ENCODE peak calls at places on chromosomes 11 and 22, in nine cellular contexts. T is hepatocyte, Z is frontal cortex, L is NCI-H460, G is substantia nigra, E is T follicular helper cell, O is nephron progenitor cell, U is SW480, I is NCI-H2029 treated with DMSO at 0.1 percent for 48 hours. C is an unnamed sample.

GRCh38 chr11:2779981-2780849 is 80.4 kb upstream of the KCNQ1OT1 start:
- DNase-seq in T (peak), L (no peak), Z (no peak), G (no peak), U (no peak), I (no peak), E (no peak), O (no peak), C (peak)

GRCh38 chr22:28629420-28630184 is 50.0 kb downstream of the TTC28 start:
- DNase-seq in T (no peak), Z (no peak), G (no peak), E (no peak), I (no peak), U (no peak), O (no peak), L (peak), C (peak)

GRCh38 chr11:44914105-44914504 is 36.6 kb downstream of the TP53I11 start:
- DNase-seq in G (no peak), O (no peak), T (no peak), U (no peak), Z (no peak), L (no peak), E (no peak), I (no peak), C (no peak)

GRCh38 chr22:26956346-26956745 is 299.0 kb downstream of the MIAT start:
- DNase-seq in L (no peak), T (no peak), E (no peak), G (no peak), O (no peak), Z (no peak), U (no peak), I (peak), C (no peak)

GRCh38 chr11:133907841-133908241 is 48.9 kb downstream of the IGSF9B start:
- DNase-seq in L (no peak), I (no peak), G (no peak), O (no peak), Z (no peak), U (no peak), E (no peak), T (no peak), C (no peak)

GRCh38 chr11:19705936-19706335 is 6.7 kb upstream of the NAV2 start:
- DNase-seq in T (no peak), Z (no peak), E (no peak), U (no peak), I (no peak), G (no peak), O (no peak), L (no peak), C (no peak)

GRCh38 chr11:74011360-74012071 is 2.6 kb upstream of the UCP3 start:
- DNase-seq in U (no peak), E (no peak), T (no peak), O (no peak), Z (no peak), L (no peak), I (no peak), G (no peak), C (no peak)

GRCh38 chr11:57205046-57205671 is 23.4 kb downstream of the LRRC55 start:
- DNase-seq in E (no peak), G (no peak), T (peak), Z (no peak), I (no peak), O (no peak), L (no peak), U (peak), C (no peak)

GRCh38 chr11:34680918-34681554 is 60.1 kb downstream of the EHF start:
- DNase-seq in Z (no peak), T (no peak), E (no peak), I (peak), U (peak), O (no peak), G (no peak), L (peak), C (no peak)

GRCh38 chr11:23403210-23404185 is 543.2 kb upstream of the CCDC179 start:
- DNase-seq in G (no peak), I (no peak), U (no peak), L (no peak), O (no peak), Z (no peak), E (no peak), T (no peak), C (peak)

GRCh38 chr11:102837646-102838045 is 5.8 kb downstream of the MMP3 start:
- DNase-seq in U (no peak), I (no peak), G (no peak), T (no peak), Z (no peak), L (no peak), O (no peak), E (no peak), C (peak)

C was measured in D341Med.